ENCODE peak calls at places on chromosomes 11 and 22, in nine cellular contexts. T, Y, L, Q, S, V, Z, U and X are unnamed samples.
A peak's percentile ranks its signal among the peaks of the same experiment; 100 is the strongest.

GRCh38 chr11:35272391-35272821 is 133.4 kb downstream of the CD44 start:
- DNase-seq in T (no peak), Y (no peak), L (no peak), Q (no peak), S (no peak), V (no peak), Z (no peak), U (peak; percentile 33), X (peak; percentile 10)

GRCh38 chr11:11450744-11451362 is 97.8 kb upstream of the CSNK2A3 start:
- DNase-seq in T (no peak), Y (peak; percentile 66), L (no peak), Q (no peak), S (no peak), V (no peak), Z (no peak), U (no peak), X (peak; percentile 27)

GRCh38 chr11:35012467-35013191 is 96.2 kb downstream of the PDHX start:
- DNase-seq in T (no peak), Y (no peak), L (no peak), Q (no peak), S (no peak), V (no peak), Z (no peak), U (no peak), X (no peak)

GRCh38 chr11:7904910-7905309 is 26.2 kb downstream of the OR10A6 start:
- DNase-seq in T (no peak), Y (no peak), L (no peak), Q (no peak), S (peak; percentile 55), V (no peak), Z (no peak), U (no peak), X (no peak)

GRCh38 chr11:66543263-66544107 is 2.4 kb downstream of the ZDHHC24 start:
- DNase-seq in T (no peak), Y (no peak), L (no peak), Q (peak; percentile 67), S (peak; percentile 43), V (no peak), Z (no peak), U (peak; percentile 44), X (peak; percentile 35)

GRCh38 chr11:100681064-100681502 is 6.0 kb upstream of the ARHGAP42 start:
- DNase-seq in T (peak; percentile 57), Y (peak; percentile 68), L (peak; percentile 64), Q (peak; percentile 79), S (peak; percentile 74), V (peak; percentile 91), Z (peak; percentile 75), U (no peak), X (peak; percentile 50)

GRCh38 chr11:67240575-67241389 is 25.5 kb upstream of the GRK2 start:
- DNase-seq in T (peak; percentile 71), Y (peak; percentile 76), L (peak; percentile 80), Q (peak; percentile 76), S (peak; percentile 70), V (peak; percentile 76), Z (peak; percentile 72), U (peak; percentile 68), X (peak; percentile 83)

GRCh38 chr11:120186799-120187591 is 23.8 kb upstream of the OAF start:
- DNase-seq in T (no peak), Y (no peak), L (no peak), Q (no peak), S (peak; percentile 77), V (peak; percentile 32), Z (peak; percentile 76), U (no peak), X (no peak)

GRCh38 chr22:45478108-45478771 is 24.4 kb upstream of the FBLN1 start:
- DNase-seq in T (no peak), Y (peak; percentile 58), L (peak; percentile 71), Q (no peak), S (peak; percentile 98), V (peak; percentile 32), Z (no peak), U (no peak), X (peak; percentile 78)